ENCODE peak calls at places on chromosomes 11 and 22, in six cellular contexts. Z, C, T, G, S and V are unnamed samples.

GRCh38 chr22:35561796-35562526 is 21.3 kb downstream of the RASD2 start:
- DNase-seq in S (no peak), Z (peak), G (no peak), C (peak), T (no peak), V (peak)

GRCh38 chr11:86743223-86744118 is 56.9 kb upstream of the PRSS23 start:
- DNase-seq in S (no peak), Z (peak), T (peak), G (peak), C (peak), V (peak)

GRCh38 chr11:62919476-62919875 is 1.7 kb downstream of the CHRM1 start:
- DNase-seq in G (no peak), S (no peak), C (no peak), T (no peak), Z (no peak), V (no peak)

GRCh38 chr11:15815246-15816209 is 540.8 kb downstream of the SOX6 start:
- DNase-seq in G (no peak), Z (peak), C (peak), S (no peak), T (peak), V (no peak)

GRCh38 chr11:108636222-108636621 is 28.6 kb upstream of the DDX10 start:
- DNase-seq in G (no peak), S (no peak), T (no peak), Z (no peak), C (no peak), V (no peak)

GRCh38 chr11:33475999-33476398 is 218.8 kb downstream of the HIPK3 start:
- DNase-seq in Z (peak), S (no peak), G (peak), C (no peak), T (no peak), V (peak)

GRCh38 chr22:35525687-35526332 is 14.8 kb upstream of the RASD2 start:
- DNase-seq in C (no peak), T (no peak), S (no peak), Z (no peak), G (no peak), V (no peak)

GRCh38 chr11:126790550-126790981 is 210.0 kb downstream of the KIRREL3 start:
- DNase-seq in T (peak), C (peak), G (no peak), S (no peak), Z (peak), V (peak)

GRCh38 chr11:130829801-130830562 is 86.3 kb downstream of the SNX19 start:
- DNase-seq in G (no peak), S (no peak), T (no peak), Z (no peak), C (no peak), V (no peak)

GRCh38 chr11:44939673-44940072 is 11.0 kb downstream of the TP53I11 start:
- DNase-seq in S (no peak), G (no peak), C (peak), Z (peak), T (no peak), V (no peak)

GRCh38 chr11:41245704-41246398 is 213.6 kb downstream of the LRRC4C start:
- DNase-seq in G (no peak), S (no peak), C (no peak), Z (no peak), T (no peak), V (no peak)